ENCODE peak calls at places on chromosomes 1 and 21, in five cellular contexts. C is cardiac muscle cell, R is AG04450, B is neural crest cell, Z is psoas muscle. W is an unnamed sample.

GRCh38 chr1:157132111-157132510 is 6.1 kb downstream of the ETV3 start:
- DNase-seq in C (no peak), R (no peak), B (no peak), Z (no peak), W (no peak)

GRCh38 chr1:179047637-179048002 is 21.9 kb downstream of the FAM20B start:
- DNase-seq in C (no peak), R (no peak), B (no peak), Z (no peak), W (no peak)

GRCh38 chr1:208510192-208510952 is 266.2 kb upstream of the PLXNA2 start:
- DNase-seq in C (peak), R (no peak), B (no peak), Z (no peak), W (no peak)

GRCh38 chr1:156413310-156414246 is 44.6 kb downstream of the RHBG start:
- DNase-seq in C (no peak), R (no peak), B (no peak), Z (peak), W (no peak)

GRCh38 chr1:184191181-184191601 is 139.7 kb downstream of the TSEN15 start:
- DNase-seq in C (peak), R (peak), B (no peak), Z (peak), W (peak)

GRCh38 chr1:114322726-114323125 is 169.1 kb upstream of the SYT6 start:
- DNase-seq in C (peak), R (no peak), B (no peak), Z (no peak), W (no peak)

GRCh38 chr1:153386500-153386901 is 4.4 kb downstream of the S100A8 start:
- DNase-seq in C (no peak), R (no peak), B (no peak), Z (peak), W (no peak)

GRCh38 chr1:165144757-165145397 is 211.6 kb downstream of the LMX1A start:
- DNase-seq in C (peak), R (peak), B (peak), Z (peak), W (peak)

GRCh38 chr1:117826551-117827078 is 102.8 kb downstream of the GDAP2 start:
- DNase-seq in C (peak), R (peak), B (no peak), Z (peak), W (no peak)

GRCh38 chr1:212237651-212238050 is 47.6 kb upstream of the PPP2R5A start:
- DNase-seq in C (no peak), R (no peak), B (no peak), Z (no peak), W (no peak)

GRCh38 chr1:172286629-172287076 is 133.8 kb upstream of the C1orf105 start:
- DNase-seq in C (peak), R (peak), B (no peak), Z (peak), W (no peak)

GRCh38 chr1:84298688-84299535 is 2.6 kb upstream of the SAMD13 start:
- DNase-seq in C (peak), R (no peak), B (peak), Z (peak), W (peak)

GRCh38 chr1:109398343-109399225 is 866 bp upstream of the SORT1 start:
- DNase-seq in C (no peak), R (no peak), B (no peak), Z (no peak), W (no peak)

GRCh38 chr1:110053557-110054428 is 16.7 kb downstream of the ALX3 start:
- DNase-seq in C (peak), R (no peak), B (peak), Z (peak), W (peak)

GRCh38 chr1:217432339-217432738 is 198.6 kb downstream of the GPATCH2 start:
- DNase-seq in C (no peak), R (no peak), B (no peak), Z (no peak), W (no peak)

GRCh38 chr1:234972411-234973191 is 156.0 kb downstream of the TOMM20 start:
- DNase-seq in C (no peak), R (no peak), B (no peak), Z (no peak), W (no peak)

GRCh38 chr1:115828101-115829022 is 12.6 kb downstream of the NHLH2 start:
- DNase-seq in C (peak), R (no peak), B (peak), Z (no peak), W (no peak)

GRCh38 chr1:21225065-21225464 is 48.4 kb upstream of the EIF4G3 start:
- DNase-seq in C (no peak), R (no peak), B (no peak), Z (no peak), W (no peak)

GRCh38 chr21:26093094-26093493 is 77.5 kb downstream of the APP start:
- DNase-seq in C (no peak), R (no peak), B (no peak), Z (no peak), W (no peak)

GRCh38 chr1:239354211-239354610 is 32.2 kb upstream of the CHRM3 start:
- DNase-seq in C (no peak), R (no peak), B (no peak), Z (no peak), W (no peak)

GRCh38 chr1:167763525-167764220 is 41.9 kb downstream of the MPZL1 start:
- DNase-seq in C (peak), R (no peak), B (peak), Z (no peak), W (no peak)

GRCh38 chr1:210332233-210332632 is 3.5 kb downstream of the HHAT start:
- DNase-seq in C (no peak), R (no peak), B (no peak), Z (no peak), W (no peak)

GRCh38 chr21:26798856-26799751 is 46.1 kb downstream of the ADAMTS1 start:
- DNase-seq in C (no peak), R (no peak), B (no peak), Z (no peak), W (no peak)

GRCh38 chr1:205950826-205951549 is 7.7 kb upstream of the SLC26A9 start:
- DNase-seq in C (peak), R (no peak), B (no peak), Z (no peak), W (no peak)

GRCh38 chr1:201903135-201903534 is 14.4 kb downstream of the SHISA4 start:
- DNase-seq in C (peak), R (no peak), B (no peak), Z (peak), W (no peak)

GRCh38 chr1:232280910-232281309 is 349.0 kb downstream of the SIPA1L2 start:
- DNase-seq in C (no peak), R (no peak), B (no peak), Z (no peak), W (no peak)

GRCh38 chr1:177525176-177525575 is 354.4 kb downstream of the BRINP2 start:
- DNase-seq in C (no peak), R (no peak), B (no peak), Z (no peak), W (no peak)

GRCh38 chr1:212225416-212225815 is 59.8 kb upstream of the PPP2R5A start:
- DNase-seq in C (no peak), R (no peak), B (no peak), Z (no peak), W (no peak)

GRCh38 chr1:26012862-26013261 is 8.7 kb upstream of the EXTL1 start:
- DNase-seq in C (no peak), R (no peak), B (no peak), Z (no peak), W (no peak)

GRCh38 chr1:231603598-231604275 is 22.9 kb upstream of the DISC1 start:
- DNase-seq in C (peak), R (no peak), B (peak), Z (no peak), W (no peak)

GRCh38 chr1:36160949-36161485 is 5.1 kb downstream of the MAP7D1 start:
- DNase-seq in C (peak), R (no peak), B (peak), Z (peak), W (no peak)

GRCh38 chr1:10900691-10901090 is 104.2 kb upstream of the CASZ1 start:
- DNase-seq in C (no peak), R (no peak), B (no peak), Z (peak), W (no peak)

GRCh38 chr1:230174765-230175747 is 108.0 kb downstream of the GALNT2 start:
- DNase-seq in C (no peak), R (no peak), B (no peak), Z (no peak), W (no peak)

GRCh38 chr1:53289050-53289429 is 38.8 kb downstream of the LRP8 start:
- DNase-seq in C (no peak), R (no peak), B (no peak), Z (no peak), W (no peak)

GRCh38 chr1:8817413-8818324 is at the start of gene RERE:
- DNase-seq in C (peak), R (peak), B (peak), Z (peak), W (peak)
- TF ChIP-seq CTCF in C (peak), R (no peak), B (peak), Z (no peak), W (no peak)

DNA sequence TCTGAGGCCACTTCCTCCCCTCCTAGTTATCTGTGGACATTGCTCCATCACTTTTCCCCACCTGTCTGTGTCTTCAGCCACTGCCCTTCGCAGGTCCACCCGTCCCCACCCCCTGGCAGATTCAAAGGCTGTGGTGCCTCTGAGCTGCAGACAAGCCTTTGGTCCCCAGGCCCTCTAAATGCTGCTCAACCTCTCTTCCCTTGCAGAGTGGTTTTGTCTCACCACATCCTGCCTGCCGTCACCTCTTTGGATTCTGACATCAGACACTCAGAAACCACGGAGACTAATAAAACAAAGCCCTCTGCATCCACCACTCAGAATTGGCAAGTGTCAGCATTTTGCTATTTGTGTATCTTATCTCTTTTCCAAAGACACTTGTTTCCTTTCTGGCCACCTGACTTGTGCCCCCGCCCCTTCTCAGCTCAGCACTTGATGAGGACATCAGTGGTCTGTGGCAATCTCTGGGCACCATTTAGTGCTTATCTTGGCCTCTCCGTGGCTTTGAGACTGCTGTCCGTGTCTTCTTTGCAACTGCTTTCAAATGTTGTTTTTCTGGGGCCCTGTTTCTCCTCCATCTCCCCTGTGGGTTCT is 7.7 kb downstream of the CNIH3 start:
- DNase-seq in C (peak), R (peak), B (no peak), Z (no peak), W (no peak)
- TF ChIP-seq CTCF in C (no peak), R (no peak), B (no peak), Z (no peak), W (no peak)

GRCh38 chr1:3368711-3369436 is 85.6 kb upstream of the ARHGEF16 start:
- DNase-seq in C (peak), R (no peak), B (no peak), Z (no peak), W (no peak)
- TF ChIP-seq CTCF in C (no peak), R (no peak), B (no peak), Z (no peak), W (no peak)

DNA sequence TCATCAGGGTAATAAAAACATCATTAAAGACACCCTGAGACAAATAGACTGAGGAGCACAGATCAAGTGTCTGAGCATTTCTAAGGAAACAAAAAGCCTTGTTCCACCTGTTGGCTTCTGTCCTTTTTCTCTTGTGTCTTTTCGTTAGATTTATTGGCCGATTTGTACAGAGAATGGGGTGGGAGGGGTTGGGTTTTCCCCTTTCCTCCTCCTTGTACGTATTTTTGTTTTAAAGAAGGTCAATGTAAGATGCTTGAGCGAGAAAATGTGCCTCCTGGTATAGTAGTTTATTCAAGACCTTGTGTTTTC is 1.2 kb downstream of the BCL9 start:
- DNase-seq in C (no peak), R (no peak), B (no peak), Z (no peak), W (no peak)
- TF ChIP-seq CTCF in C (no peak), R (no peak), B (no peak), Z (no peak), W (no peak)

DNA sequence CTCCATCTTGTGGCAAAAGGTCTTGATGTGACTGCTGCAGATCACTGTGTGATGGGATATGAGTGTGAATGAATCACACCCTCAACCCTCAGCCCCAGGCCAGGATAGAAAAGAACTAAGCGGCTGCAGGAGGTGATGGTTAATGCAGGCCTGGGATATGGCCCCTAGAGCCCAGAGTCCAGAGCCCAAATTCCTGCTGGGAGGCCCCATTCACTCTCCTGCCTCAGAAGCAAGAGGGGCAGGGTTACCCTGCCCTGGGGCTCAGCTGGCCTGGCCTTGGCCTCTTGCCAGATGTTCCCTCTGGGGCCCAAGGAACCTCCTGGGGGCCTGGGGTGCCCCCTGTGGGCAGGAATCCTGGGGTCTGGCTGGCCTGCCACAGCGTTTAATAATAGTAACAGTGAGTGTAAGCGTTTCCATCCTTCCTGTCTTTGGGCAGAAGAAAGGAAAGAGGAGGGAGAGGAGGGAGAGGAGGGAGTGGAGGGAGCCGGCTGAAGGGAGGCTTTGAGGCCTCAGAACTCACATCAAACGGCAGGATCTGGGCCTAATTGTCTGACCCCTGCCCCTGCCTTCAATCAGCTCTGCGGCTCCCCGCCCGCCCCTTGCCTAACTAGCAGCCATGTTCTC is 26.2 kb downstream of the DMAP1 start:
- DNase-seq in C (peak), R (no peak), B (peak), Z (no peak), W (peak)
- TF ChIP-seq CTCF in C (peak), R (peak), B (peak), Z (no peak), W (no peak)

GRCh38 chr21:45830221-45830640 is 151.3 kb upstream of the COL6A1 start:
- DNase-seq in C (no peak), R (no peak), B (no peak), Z (no peak), W (no peak)
- TF ChIP-seq CTCF in C (no peak), R (no peak), B (no peak), Z (no peak), W (no peak)

GRCh38 chr1:181732218-181732990 is 249.1 kb downstream of the CACNA1E start:
- DNase-seq in C (no peak), R (no peak), B (no peak), Z (no peak), W (no peak)

GRCh38 chr1:181733486-181733885 is 250.2 kb downstream of the CACNA1E start:
- DNase-seq in C (no peak), R (no peak), B (no peak), Z (no peak), W (no peak)

GRCh38 chr1:181739214-181739613 is 255.9 kb downstream of the CACNA1E start:
- DNase-seq in C (no peak), R (no peak), B (no peak), Z (no peak), W (no peak)

GRCh38 chr1:181737056-181737455 is 253.7 kb downstream of the CACNA1E start:
- DNase-seq in C (no peak), R (no peak), B (no peak), Z (no peak), W (no peak)
- TF ChIP-seq CTCF in C (no peak), R (no peak), B (no peak), Z (no peak), W (no peak)

GRCh38 chr1:38608202-38608864 is 251.2 kb downstream of the RRAGC start:
- DNase-seq in C (peak), R (no peak), B (peak), Z (no peak), W (no peak)
- TF ChIP-seq CTCF in C (peak), R (peak), B (peak), Z (no peak), W (peak)

GRCh38 chr1:41662656-41663437 is 178.4 kb upstream of the EDN2 start:
- DNase-seq in C (peak), R (no peak), B (peak), Z (peak), W (peak)
- TF ChIP-seq CTCF in C (no peak), R (no peak), B (no peak), Z (no peak), W (no peak)